ENCODE peak calls at places on chromosome 21, in four cellular contexts. I, K, V and C are unnamed samples.

GRCh38 chr21:42658320-42659105 is 5.1 kb downstream of the PDE9A start:
- DNase-seq in V (no peak), I (no peak), K (no peak), C (no peak)

GRCh38 chr21:27134513-27134912 is 167.6 kb upstream of the ADAMTS5 start:
- DNase-seq in K (no peak), I (no peak), V (peak), C (no peak)

GRCh38 chr21:34936874-34937563 is 112.1 kb downstream of the RUNX1 start:
- DNase-seq in I (no peak), V (no peak), K (no peak), C (no peak)

GRCh38 chr21:39016740-39017315 is 166.4 kb downstream of the PSMG1 start:
- DNase-seq in V (peak), K (no peak), I (no peak), C (peak)

GRCh38 chr21:33058468-33059318 is 11.2 kb upstream of the OLIG1 start:
- DNase-seq in K (no peak), V (no peak), I (no peak), C (no peak)

GRCh38 chr21:39000496-39000895 is 182.8 kb downstream of the PSMG1 start:
- DNase-seq in I (no peak), K (no peak), V (peak), C (no peak)

GRCh38 chr21:31557956-31558838 is 101.3 kb upstream of the SOD1 start:
- DNase-seq in K (peak), I (peak), V (no peak), C (no peak)

GRCh38 chr21:38244885-38245869 is 11.6 kb upstream of the KCNJ15 start:
- DNase-seq in I (peak), V (peak), K (no peak), C (peak)

GRCh38 chr21:17679002-17679600 is 66.4 kb upstream of the BTG3 start:
- DNase-seq in K (no peak), I (peak), V (peak), C (peak)

GRCh38 chr21:23543334-23543733 is 2063.9 kb downstream of the MRPL39 start:
- DNase-seq in I (no peak), K (no peak), V (no peak), C (no peak)

GRCh38 chr21:26115899-26116298 is 54.7 kb downstream of the APP start:
- DNase-seq in K (no peak), I (peak), V (peak), C (no peak)

GRCh38 chr21:28089599-28090421 is 902.9 kb downstream of the LTN1 start:
- DNase-seq in K (no peak), V (no peak), I (no peak), C (no peak)

GRCh38 chr21:36854391-36854790 is 112.1 kb downstream of the HLCS start:
- DNase-seq in I (peak), K (peak), V (peak), C (peak)
- TF ChIP-seq CTCF in I (peak), K (peak), V (peak), C (peak)

GRCh38 chr21:46325073-46325912 is 1.3 kb downstream of the PCNT start:
- DNase-seq in K (peak), I (peak), V (peak), C (peak)
- TF ChIP-seq CTCF in K (peak), I (peak), V (peak), C (peak)

GRCh38 chr21:16239659-16240265 is 510.0 kb downstream of the USP25 start:
- DNase-seq in I (no peak), V (no peak), K (no peak), C (no peak)

GRCh38 chr21:16241021-16241420 is 511.2 kb downstream of the USP25 start:
- DNase-seq in K (no peak), V (no peak), I (no peak), C (no peak)

GRCh38 chr21:16248705-16249104 is 518.9 kb downstream of the USP25 start:
- DNase-seq in K (no peak), V (no peak), I (no peak), C (no peak)

GRCh38 chr21:16241500-16241963 is 511.8 kb downstream of the USP25 start:
- DNase-seq in I (no peak), K (no peak), V (no peak), C (no peak)

DNA sequence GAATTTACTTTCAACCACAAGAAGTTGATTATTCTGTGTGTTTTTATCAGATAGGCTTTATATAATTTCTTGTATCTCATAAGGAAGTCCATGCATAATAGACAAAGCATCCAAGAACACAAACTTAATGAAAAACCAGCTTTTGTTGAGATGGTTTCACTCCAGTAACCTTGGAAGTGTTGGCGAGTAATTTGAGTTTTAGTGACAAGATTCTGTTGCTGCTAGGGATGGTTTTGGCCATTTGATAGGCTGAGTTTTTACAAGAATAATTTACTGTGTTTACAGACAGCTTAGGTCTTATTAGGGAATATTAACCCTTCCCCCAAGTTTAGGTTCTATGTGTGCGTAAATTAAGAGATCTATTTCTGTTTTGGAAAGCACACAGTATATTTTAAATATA is 513.6 kb downstream of the USP25 start:
- DNase-seq in K (no peak), I (no peak), V (no peak), C (no peak)
- TF ChIP-seq CTCF in K (no peak), I (no peak), V (no peak), C (no peak)

GRCh38 chr21:41520560-41521442 is 12.8 kb upstream of the TMPRSS2 start:
- DNase-seq in K (no peak), V (no peak), I (no peak), C (no peak)

GRCh38 chr21:41523175-41523574 is 15.2 kb upstream of the TMPRSS2 start:
- DNase-seq in V (no peak), I (no peak), K (no peak), C (no peak)

GRCh38 chr21:41521489-41522027 is 13.6 kb upstream of the TMPRSS2 start:
- DNase-seq in V (no peak), I (no peak), K (no peak), C (no peak)

GRCh38 chr21:41519806-41520559 is 12.0 kb upstream of the TMPRSS2 start:
- DNase-seq in I (no peak), K (no peak), V (no peak), C (no peak)

DNA sequence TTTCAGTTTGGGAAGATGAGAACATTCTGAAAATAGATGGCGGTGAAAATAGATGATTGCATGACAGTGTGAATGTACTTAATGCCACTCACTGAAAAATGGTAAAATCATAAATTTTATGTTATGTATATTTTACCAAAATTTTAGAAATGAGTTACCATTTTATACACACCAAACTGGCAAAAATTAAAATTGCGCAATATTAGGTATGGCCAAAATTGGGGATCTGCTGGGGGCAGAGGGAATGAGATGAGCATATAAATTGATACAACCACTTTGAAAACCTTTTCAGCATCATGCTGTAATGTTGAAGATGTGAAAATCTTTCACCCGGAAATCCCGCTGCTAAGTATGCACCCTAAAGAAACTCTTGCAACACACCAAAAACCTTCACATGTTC is 10.8 kb upstream of the TMPRSS2 start:
- DNase-seq in K (no peak), I (no peak), V (no peak), C (no peak)
- TF ChIP-seq CTCF in K (no peak), I (no peak), V (no peak), C (no peak)

GRCh38 chr21:45387506-45387905 is 17.5 kb upstream of the COL18A1 start:
- DNase-seq in V (no peak), K (no peak), I (no peak), C (no peak)

GRCh38 chr21:45388011-45388521 is 16.9 kb upstream of the COL18A1 start:
- DNase-seq in K (no peak), V (no peak), I (no peak), C (no peak)

GRCh38 chr21:45385549-45386050 is 19.4 kb upstream of the COL18A1 start:
- DNase-seq in I (no peak), V (no peak), K (no peak), C (no peak)

GRCh38 chr21:45386336-45386727 is 18.6 kb upstream of the COL18A1 start:
- DNase-seq in I (no peak), K (no peak), V (no peak), C (no peak)

DNA sequence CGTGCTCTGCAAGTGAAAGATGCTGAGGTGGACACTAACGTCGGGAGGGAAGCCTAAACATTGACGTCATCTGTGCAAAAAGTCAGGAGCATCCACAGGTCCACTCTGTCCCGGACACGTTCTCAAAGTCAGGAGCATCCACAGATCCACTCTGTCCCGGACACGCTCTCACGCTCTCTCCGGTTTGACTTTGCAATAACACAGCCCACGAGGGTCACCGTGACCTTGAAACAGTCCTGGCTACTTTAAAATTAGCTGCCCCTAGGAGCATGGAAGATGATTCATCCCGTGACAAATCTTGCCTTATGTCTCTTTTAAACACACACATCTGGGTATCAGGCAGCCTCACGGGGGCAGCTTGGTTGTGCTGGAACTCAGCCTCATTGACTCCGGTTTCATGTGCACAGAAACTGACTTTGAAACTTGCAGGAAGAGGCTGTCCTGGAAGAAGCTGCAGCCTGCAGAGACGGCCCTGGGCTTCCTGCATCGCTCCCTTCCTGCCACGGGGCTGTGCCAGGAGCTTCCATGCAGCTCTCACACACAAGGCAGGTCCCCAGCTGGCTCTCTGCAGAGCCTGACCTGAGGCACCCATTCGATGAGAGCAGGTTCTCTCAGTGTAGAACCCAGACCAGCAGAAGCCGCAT is 18.1 kb upstream of the COL18A1 start:
- DNase-seq in K (no peak), I (peak), V (peak), C (no peak)
- TF ChIP-seq CTCF in K (no peak), I (peak), V (peak), C (no peak)

GRCh38 chr21:43937898-43938309 is 72.9 kb downstream of the AGPAT3 start:
- DNase-seq in I (no peak), V (no peak), K (no peak), C (peak)
- TF ChIP-seq CTCF in I (no peak), V (no peak), K (no peak), C (no peak)

GRCh38 chr21:36908260-36908908 is 58.1 kb downstream of the HLCS start:
- DNase-seq in K (no peak), V (peak), I (no peak), C (no peak)
- TF ChIP-seq CTCF in K (peak), V (peak), I (peak), C (no peak)

GRCh38 chr21:41142051-41142795 is 25.7 kb upstream of the BACE2 start:
- DNase-seq in V (peak), I (peak), K (no peak), C (no peak)
- TF ChIP-seq CTCF in V (no peak), I (peak), K (no peak), C (no peak)

DNA sequence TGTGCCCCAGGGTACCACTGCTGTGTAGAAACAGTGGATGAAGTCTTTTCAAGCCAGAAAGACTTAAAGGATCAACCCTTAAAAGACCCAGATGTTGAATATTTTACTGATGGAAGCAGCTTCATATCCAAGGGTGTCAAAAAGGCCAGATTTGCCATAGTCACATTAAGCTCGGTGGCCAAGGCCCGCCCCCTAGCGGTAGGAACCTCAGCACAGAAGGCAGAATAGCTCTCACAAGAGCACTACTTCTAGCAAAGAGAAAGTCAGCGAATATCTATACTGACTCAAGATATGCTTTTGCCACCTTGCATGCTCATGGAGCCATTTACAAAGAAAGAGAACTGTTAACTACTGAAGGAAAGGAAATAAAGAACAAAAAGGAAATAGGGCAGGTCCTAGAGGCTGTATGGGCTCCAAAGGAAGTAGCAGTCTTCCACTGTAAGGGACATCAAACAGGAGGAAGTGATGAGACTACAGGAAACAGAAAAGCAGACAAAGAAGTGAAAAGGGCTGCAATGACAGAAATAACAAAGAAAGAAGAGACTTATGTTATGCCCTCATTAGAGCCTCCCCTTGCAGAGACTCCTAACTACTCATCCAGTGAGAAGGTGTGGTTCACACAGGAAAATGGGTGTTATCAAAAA is 90.5 kb downstream of the LIPI start:
- DNase-seq in K (peak), I (no peak), V (peak), C (peak)
- TF ChIP-seq CTCF in K (peak), I (peak), V (peak), C (peak)